ENCODE peak calls at places on chromosomes 5 and 9, in ten cellular contexts. K is GM23338, P is uterus, H is GM13976, N is B cell, T is left ventricle myocardium inferior, C is neural crest cell, V is ovary, G is heart left ventricle, M is fibroblast of mammary gland. U is an unnamed sample.

GRCh38 chr5:150372626-150373025 is 15.1 kb downstream of the TCOF1 start:
- DNase-seq in K (no peak), P (no peak), H (no peak), N (no peak), T (no peak), C (no peak), V (no peak), G (no peak), M (no peak), U (no peak)

GRCh38 chr5:53930457-53930856 is 370.0 kb downstream of the NDUFS4 start:
- DNase-seq in K (no peak), P (no peak), H (no peak), N (no peak), T (no peak), C (no peak), V (no peak), G (no peak), M (peak), U (no peak)

GRCh38 chr5:81530919-81531318 is 137.0 kb upstream of the ACOT12 start:
- DNase-seq in K (no peak), P (no peak), H (no peak), N (no peak), T (no peak), C (no peak), V (no peak), G (no peak), M (peak), U (no peak)

GRCh38 chr9:97905228-97905627 is 17.1 kb downstream of the TRMO start:
- DNase-seq in K (no peak), P (no peak), H (no peak), N (no peak), T (no peak), C (no peak), V (no peak), G (no peak), M (no peak), U (no peak)

GRCh38 chr9:87793292-87793691 is 67.4 kb downstream of the CTSL start:
- DNase-seq in K (no peak), P (no peak), H (no peak), N (no peak), T (no peak), C (no peak), V (no peak), G (no peak), M (peak), U (no peak)

GRCh38 chr9:12667892-12668291 is 25.3 kb upstream of the TYRP1 start:
- DNase-seq in K (no peak), P (no peak), H (no peak), N (no peak), T (no peak), C (no peak), V (no peak), G (no peak), M (no peak), U (no peak)

GRCh38 chr5:2024986-2025721 is 142.4 kb upstream of the IRX4 start:
- DNase-seq in K (peak), P (no peak), H (no peak), N (no peak), T (no peak), C (no peak), V (no peak), G (no peak), M (peak), U (no peak)

GRCh38 chr9:116124472-116125040 is 29.0 kb upstream of the PAPPA start:
- DNase-seq in K (no peak), P (no peak), H (no peak), N (no peak), T (no peak), C (no peak), V (no peak), G (no peak), M (peak), U (no peak)

GRCh38 chr9:14692918-14693861 is at the start of gene ZDHHC21:
- DNase-seq in K (peak), P (peak), H (peak), N (peak), T (peak), C (peak), V (peak), G (peak), M (peak), U (peak)

GRCh38 chr5:71529682-71530081 is 57.5 kb upstream of the MCCC2 start:
- DNase-seq in K (no peak), P (no peak), H (no peak), N (no peak), T (no peak), C (no peak), V (no peak), G (no peak), M (no peak), U (no peak)

GRCh38 chr9:6855860-6856259 is 98.1 kb downstream of the KDM4C start:
- DNase-seq in K (no peak), P (no peak), H (no peak), N (no peak), T (no peak), C (no peak), V (no peak), G (no peak), M (no peak), U (no peak)

GRCh38 chr9:82080265-82080664 is 91.7 kb downstream of the SPATA31D1 start:
- DNase-seq in K (no peak), P (no peak), H (no peak), N (peak), T (no peak), C (no peak), V (no peak), G (no peak), M (no peak), U (no peak)

DNA sequence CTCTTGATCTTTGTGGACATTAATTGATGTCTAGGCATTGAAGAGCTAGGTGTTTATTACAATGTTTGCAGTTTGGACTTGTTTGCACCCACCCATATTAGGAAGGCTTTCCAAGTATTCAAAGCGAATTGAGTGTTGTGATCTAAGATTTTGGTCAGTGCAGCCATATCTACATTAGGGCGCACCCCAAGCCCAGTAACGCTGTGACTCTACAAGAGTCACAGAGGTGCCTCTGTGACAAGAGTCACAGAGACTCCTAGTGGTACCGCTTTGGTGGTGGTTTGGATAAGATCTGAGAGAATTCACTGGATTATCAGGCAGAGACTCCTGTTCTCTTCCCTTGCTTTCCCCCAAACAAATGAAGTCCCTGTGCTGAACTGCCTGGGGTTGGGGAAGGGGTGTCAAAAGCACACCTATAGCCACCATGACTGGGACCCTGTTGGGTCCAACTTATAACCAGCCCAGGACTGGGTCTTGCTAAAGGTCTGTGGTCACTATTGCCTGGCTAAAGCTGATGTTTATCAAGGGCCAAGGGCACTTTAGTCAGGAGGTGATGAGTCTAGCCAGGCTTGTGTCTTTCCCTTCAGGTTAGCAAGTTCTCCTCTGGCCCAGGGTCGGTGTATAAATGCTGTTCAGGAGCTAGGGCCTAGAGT is 114.1 kb upstream of the RIOK2 start:
- DNase-seq in K (peak), P (no peak), H (peak), N (no peak), T (no peak), C (peak), V (no peak), G (no peak), M (peak), U (peak)
- TF ChIP-seq CTCF in K (peak), P (no peak), H (peak), N (no peak), T (peak), C (peak), V (no peak), G (peak), M (peak), U (peak)

GRCh38 chr9:73269430-73270101 is 117.9 kb downstream of the ANXA1 start:
- DNase-seq in K (peak), P (no peak), H (no peak), N (no peak), T (no peak), C (no peak), V (no peak), G (no peak), M (peak), U (peak)
- TF ChIP-seq CTCF in K (peak), P (no peak), H (no peak), N (no peak), T (peak), C (peak), V (no peak), G (peak), M (peak), U (no peak)

GRCh38 chr9:34010979-34011378 is 37.7 kb downstream of the UBAP2 start:
- DNase-seq in K (no peak), P (no peak), H (no peak), N (no peak), T (no peak), C (no peak), V (no peak), G (no peak), M (peak), U (no peak)
- TF ChIP-seq CTCF in K (no peak), P (no peak), H (no peak), N (peak), T (peak), C (peak), V (no peak), G (peak), M (peak), U (no peak)

GRCh38 chr5:15806613-15807012 is 306.6 kb downstream of the FBXL7 start:
- DNase-seq in K (no peak), P (no peak), H (no peak), N (no peak), T (no peak), C (no peak), V (no peak), G (no peak), M (no peak), U (no peak)

GRCh38 chr5:15808577-15808976 is 308.6 kb downstream of the FBXL7 start:
- DNase-seq in K (no peak), P (no peak), H (no peak), N (no peak), T (no peak), C (no peak), V (no peak), G (no peak), M (no peak), U (no peak)

GRCh38 chr5:15807248-15807647 is 307.3 kb downstream of the FBXL7 start:
- DNase-seq in K (no peak), P (no peak), H (no peak), N (no peak), T (peak), C (no peak), V (no peak), G (no peak), M (peak), U (no peak)

GRCh38 chr5:15803280-15803679 is 303.3 kb downstream of the FBXL7 start:
- DNase-seq in K (no peak), P (no peak), H (no peak), N (no peak), T (no peak), C (no peak), V (no peak), G (no peak), M (no peak), U (no peak)

DNA sequence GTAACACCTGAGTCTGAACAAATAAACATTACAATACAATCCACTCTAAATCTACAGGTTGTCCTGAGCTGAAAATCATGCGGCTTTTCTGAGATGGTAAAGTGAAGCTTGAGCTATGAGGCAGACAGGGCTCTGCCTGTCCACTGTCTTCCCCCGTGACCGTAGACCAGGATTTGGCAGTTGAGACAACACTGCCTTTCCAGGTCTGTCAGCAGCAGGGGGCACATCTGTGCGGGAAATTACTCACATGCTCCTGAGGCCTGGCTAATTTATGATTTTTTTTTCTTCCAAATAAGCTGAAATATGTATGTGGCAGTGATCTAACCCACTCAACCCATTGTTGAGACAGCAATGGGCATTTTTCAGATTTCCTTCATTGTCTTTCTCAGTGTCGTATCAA is 307.9 kb downstream of the FBXL7 start:
- DNase-seq in K (no peak), P (peak), H (no peak), N (no peak), T (peak), C (no peak), V (peak), G (peak), M (peak), U (no peak)
- TF ChIP-seq CTCF in K (peak), P (no peak), H (no peak), N (no peak), T (peak), C (no peak), V (no peak), G (peak), M (peak), U (no peak)

GRCh38 chr5:116418774-116419173 is 155.8 kb downstream of the SEMA6A start:
- DNase-seq in K (no peak), P (no peak), H (no peak), N (no peak), T (no peak), C (no peak), V (no peak), G (no peak), M (no peak), U (no peak)

GRCh38 chr5:116418016-116418415 is 156.6 kb downstream of the SEMA6A start:
- DNase-seq in K (no peak), P (no peak), H (no peak), N (no peak), T (no peak), C (no peak), V (no peak), G (no peak), M (no peak), U (no peak)

GRCh38 chr5:116421080-116421629 is 153.5 kb downstream of the SEMA6A start:
- DNase-seq in K (no peak), P (no peak), H (no peak), N (no peak), T (no peak), C (no peak), V (no peak), G (no peak), M (no peak), U (no peak)

GRCh38 chr5:116420540-116420939 is 154.1 kb downstream of the SEMA6A start:
- DNase-seq in K (no peak), P (peak), H (no peak), N (no peak), T (no peak), C (no peak), V (no peak), G (peak), M (no peak), U (no peak)

DNA sequence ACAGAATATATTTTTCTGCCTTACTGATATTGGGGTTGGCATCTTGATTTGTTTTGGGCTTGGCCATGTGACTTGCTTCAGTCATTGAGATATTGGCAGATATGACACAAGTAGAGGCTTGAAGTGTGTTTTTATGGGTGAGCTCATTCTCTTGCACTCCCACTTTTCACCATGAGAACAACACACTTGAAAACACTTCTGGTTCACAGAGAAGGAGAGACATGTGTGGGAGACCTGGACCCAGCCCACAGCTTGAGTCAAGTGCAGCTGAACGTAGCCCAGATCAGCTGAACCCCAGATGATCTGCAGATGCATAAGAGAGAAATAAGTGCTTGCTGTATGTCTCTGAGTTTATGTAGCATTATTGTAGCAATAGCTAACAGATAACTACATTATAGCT is 155.4 kb downstream of the SEMA6A start:
- DNase-seq in K (no peak), P (no peak), H (no peak), N (no peak), T (no peak), C (no peak), V (no peak), G (no peak), M (no peak), U (no peak)
- TF ChIP-seq CTCF in K (no peak), P (no peak), H (no peak), N (no peak), T (no peak), C (no peak), V (no peak), G (no peak), M (no peak), U (no peak)

DNA sequence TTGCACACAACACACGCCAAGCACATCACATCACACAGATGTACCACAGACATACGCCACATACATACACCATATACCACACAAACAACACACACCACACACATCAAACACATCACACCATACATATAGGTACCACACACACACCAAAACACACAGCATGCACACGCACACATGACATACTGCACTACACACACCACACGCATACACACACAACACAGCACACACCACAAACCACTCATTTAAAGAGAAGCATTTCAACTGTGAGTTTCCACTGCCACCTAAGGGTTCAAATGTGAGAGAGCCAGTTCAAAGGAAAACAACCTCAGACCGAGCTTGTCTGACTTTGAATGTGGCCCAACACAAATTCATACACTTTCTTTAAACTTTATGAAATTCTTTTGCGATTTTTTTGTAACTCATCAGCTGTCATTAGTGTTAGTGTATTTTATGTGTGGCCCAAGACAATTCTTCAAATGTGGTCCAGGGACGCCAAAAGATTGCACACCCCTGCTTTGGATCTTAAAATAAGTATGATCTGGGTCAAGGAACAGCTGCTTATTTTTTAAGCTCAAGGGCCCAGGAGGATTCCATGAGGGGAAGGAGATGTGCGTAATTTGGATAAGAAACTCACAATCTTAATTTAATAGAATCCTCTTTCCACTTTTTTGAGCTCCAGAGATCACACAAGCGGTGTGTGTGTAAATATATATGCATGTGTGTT is 494.6 kb downstream of the GADD45G start:
- DNase-seq in K (peak), P (no peak), H (no peak), N (no peak), T (no peak), C (no peak), V (no peak), G (no peak), M (peak), U (no peak)
- TF ChIP-seq CTCF in K (peak), P (peak), H (peak), N (peak), T (peak), C (peak), V (peak), G (peak), M (peak), U (no peak)

GRCh38 chr5:146623657-146624056 is 107.7 kb upstream of the GPR151 start:
- DNase-seq in K (no peak), P (no peak), H (no peak), N (no peak), T (no peak), C (no peak), V (no peak), G (no peak), M (no peak), U (no peak)

GRCh38 chr5:146620663-146621051 is 104.7 kb upstream of the GPR151 start:
- DNase-seq in K (peak), P (no peak), H (no peak), N (no peak), T (no peak), C (peak), V (no peak), G (no peak), M (no peak), U (no peak)

GRCh38 chr5:146624179-146624578 is 108.2 kb upstream of the GPR151 start:
- DNase-seq in K (peak), P (no peak), H (no peak), N (no peak), T (no peak), C (no peak), V (no peak), G (no peak), M (no peak), U (no peak)

GRCh38 chr5:146623009-146623408 is 107.0 kb upstream of the GPR151 start:
- DNase-seq in K (no peak), P (no peak), H (no peak), N (no peak), T (no peak), C (no peak), V (no peak), G (no peak), M (no peak), U (no peak)

DNA sequence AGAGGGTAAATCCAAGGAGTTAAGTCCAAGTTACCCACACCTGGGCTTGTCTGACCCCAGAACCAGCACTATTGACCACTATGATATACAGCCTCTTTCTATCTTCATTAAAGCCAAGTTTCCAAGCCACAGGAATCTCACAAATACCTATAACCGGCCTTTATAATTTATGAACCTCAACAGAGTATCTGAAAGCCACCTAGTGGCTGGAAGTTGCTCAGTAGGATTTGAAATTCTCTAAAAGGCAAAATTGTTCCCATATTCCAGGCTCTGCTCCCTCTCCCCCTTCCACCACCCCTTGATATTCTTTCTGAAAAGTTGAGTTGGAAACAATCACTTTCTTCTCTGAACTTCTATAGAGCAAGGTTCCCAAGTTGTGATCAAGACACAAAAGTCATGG is 106.4 kb upstream of the GPR151 start:
- DNase-seq in K (peak), P (no peak), H (no peak), N (no peak), T (no peak), C (no peak), V (no peak), G (no peak), M (no peak), U (no peak)
- TF ChIP-seq CTCF in K (peak), P (no peak), H (no peak), N (no peak), T (no peak), C (peak), V (no peak), G (no peak), M (peak), U (no peak)

GRCh38 chr5:142206801-142207200 is 98.2 kb downstream of the NDFIP1 start:
- DNase-seq in K (no peak), P (no peak), H (no peak), N (no peak), T (no peak), C (no peak), V (no peak), G (no peak), M (no peak), U (no peak)
- TF ChIP-seq CTCF in K (peak), P (no peak), H (no peak), N (no peak), T (no peak), C (no peak), V (no peak), G (no peak), M (peak), U (no peak)

U was measured in GM20000.